ENCODE peak calls at places on chromosomes 5 and 9, in eight cellular contexts. One of them, this sample, is unnamed.

GRCh38 chr5:157744055-157745011 is 821 bp downstream of the LSM11 start:
- DNase-seq in WTC11: peak; percentile 24
- DNase-seq in stimulated activated CD8-positive, alpha-beta memory T cell treated with anti-CD3 and anti-CD28 coated beads, Interleukin-12 subunit alpha, Interleukin-12 subunit beta, amount 100 ng/mL, for 1 hour: no peak
- DNase-seq in NCI-H446: no peak
- DNase-seq in T-helper 1 cell: no peak
- DNase-seq in DND-41: peak; percentile 32
- DNase-seq in stimulated activated CD4-positive, alpha-beta T cell treated with anti-CD3 and anti-CD28 coated beads, Interleukin-15, amount 100 ng/mL, for 24 hours: peak; percentile 51
- DNase-seq in stimulated activated naive CD8-positive, alpha-beta T cell treated with anti-CD3 and anti-CD28 coated beads, Interleukin-15, Interleukin-2, amounts not matched to agents 100 U/mL and 50 U/mL, for 24 hours: peak; percentile 42
- DNase-seq in this sample: no peak

GRCh38 chr9:96317335-96317980 is 15.5 kb upstream of the HSD17B3 start:
- DNase-seq in WTC11: no peak
- DNase-seq in stimulated activated CD8-positive, alpha-beta memory T cell treated with anti-CD3 and anti-CD28 coated beads, Interleukin-12 subunit alpha, Interleukin-12 subunit beta, amount 100 ng/mL, for 1 hour: peak; percentile 22
- DNase-seq in NCI-H446: peak; percentile 2
- DNase-seq in T-helper 1 cell: peak; percentile 22
- DNase-seq in DND-41: peak; percentile 55
- DNase-seq in stimulated activated CD4-positive, alpha-beta T cell treated with anti-CD3 and anti-CD28 coated beads, Interleukin-15, amount 100 ng/mL, for 24 hours: peak; percentile 58
- DNase-seq in stimulated activated naive CD8-positive, alpha-beta T cell treated with anti-CD3 and anti-CD28 coated beads, Interleukin-15, Interleukin-2, amounts not matched to agents 100 U/mL and 50 U/mL, for 24 hours: peak; percentile 37
- DNase-seq in this sample: peak; percentile 66

GRCh38 chr9:23728736-23729135 is 97.3 kb downstream of the ELAVL2 start:
- DNase-seq in WTC11: no peak
- DNase-seq in stimulated activated CD8-positive, alpha-beta memory T cell treated with anti-CD3 and anti-CD28 coated beads, Interleukin-12 subunit alpha, Interleukin-12 subunit beta, amount 100 ng/mL, for 1 hour: no peak
- DNase-seq in NCI-H446: no peak
- DNase-seq in T-helper 1 cell: no peak
- DNase-seq in DND-41: no peak
- DNase-seq in stimulated activated CD4-positive, alpha-beta T cell treated with anti-CD3 and anti-CD28 coated beads, Interleukin-15, amount 100 ng/mL, for 24 hours: no peak
- DNase-seq in stimulated activated naive CD8-positive, alpha-beta T cell treated with anti-CD3 and anti-CD28 coated beads, Interleukin-15, Interleukin-2, amounts not matched to agents 100 U/mL and 50 U/mL, for 24 hours: no peak
- DNase-seq in this sample: no peak

GRCh38 chr5:14557203-14557725 is 24.3 kb upstream of the OTULINL start:
- DNase-seq in WTC11: no peak
- DNase-seq in stimulated activated CD8-positive, alpha-beta memory T cell treated with anti-CD3 and anti-CD28 coated beads, Interleukin-12 subunit alpha, Interleukin-12 subunit beta, amount 100 ng/mL, for 1 hour: no peak
- DNase-seq in NCI-H446: no peak
- DNase-seq in T-helper 1 cell: no peak
- DNase-seq in DND-41: no peak
- DNase-seq in stimulated activated CD4-positive, alpha-beta T cell treated with anti-CD3 and anti-CD28 coated beads, Interleukin-15, amount 100 ng/mL, for 24 hours: no peak
- DNase-seq in stimulated activated naive CD8-positive, alpha-beta T cell treated with anti-CD3 and anti-CD28 coated beads, Interleukin-15, Interleukin-2, amounts not matched to agents 100 U/mL and 50 U/mL, for 24 hours: no peak
- DNase-seq in this sample: no peak

GRCh38 chr9:135990468-135991429 is 29.6 kb upstream of the UBAC1 start:
- DNase-seq in WTC11: peak; percentile 64
- DNase-seq in stimulated activated CD8-positive, alpha-beta memory T cell treated with anti-CD3 and anti-CD28 coated beads, Interleukin-12 subunit alpha, Interleukin-12 subunit beta, amount 100 ng/mL, for 1 hour: no peak
- DNase-seq in NCI-H446: no peak
- DNase-seq in T-helper 1 cell: peak; percentile 53
- DNase-seq in DND-41: peak; percentile 26
- DNase-seq in stimulated activated CD4-positive, alpha-beta T cell treated with anti-CD3 and anti-CD28 coated beads, Interleukin-15, amount 100 ng/mL, for 24 hours: peak; percentile 50
- DNase-seq in stimulated activated naive CD8-positive, alpha-beta T cell treated with anti-CD3 and anti-CD28 coated beads, Interleukin-15, Interleukin-2, amounts not matched to agents 100 U/mL and 50 U/mL, for 24 hours: peak; percentile 56
- DNase-seq in this sample: no peak

GRCh38 chr9:72871685-72872084 is 81.2 kb downstream of the ALDH1A1 start:
- DNase-seq in WTC11: no peak
- DNase-seq in stimulated activated CD8-positive, alpha-beta memory T cell treated with anti-CD3 and anti-CD28 coated beads, Interleukin-12 subunit alpha, Interleukin-12 subunit beta, amount 100 ng/mL, for 1 hour: no peak
- DNase-seq in NCI-H446: no peak
- DNase-seq in T-helper 1 cell: no peak
- DNase-seq in DND-41: no peak
- DNase-seq in stimulated activated CD4-positive, alpha-beta T cell treated with anti-CD3 and anti-CD28 coated beads, Interleukin-15, amount 100 ng/mL, for 24 hours: no peak
- DNase-seq in stimulated activated naive CD8-positive, alpha-beta T cell treated with anti-CD3 and anti-CD28 coated beads, Interleukin-15, Interleukin-2, amounts not matched to agents 100 U/mL and 50 U/mL, for 24 hours: no peak
- DNase-seq in this sample: no peak

GRCh38 chr9:114034663-114035062 is 43.4 kb downstream of the AMBP start:
- DNase-seq in WTC11: no peak
- DNase-seq in stimulated activated CD8-positive, alpha-beta memory T cell treated with anti-CD3 and anti-CD28 coated beads, Interleukin-12 subunit alpha, Interleukin-12 subunit beta, amount 100 ng/mL, for 1 hour: no peak
- DNase-seq in NCI-H446: peak; percentile 31
- DNase-seq in T-helper 1 cell: no peak
- DNase-seq in DND-41: no peak
- DNase-seq in stimulated activated CD4-positive, alpha-beta T cell treated with anti-CD3 and anti-CD28 coated beads, Interleukin-15, amount 100 ng/mL, for 24 hours: no peak
- DNase-seq in stimulated activated naive CD8-positive, alpha-beta T cell treated with anti-CD3 and anti-CD28 coated beads, Interleukin-15, Interleukin-2, amounts not matched to agents 100 U/mL and 50 U/mL, for 24 hours: no peak
- DNase-seq in this sample: no peak

GRCh38 chr5:104611419-104611818 is 1048.8 kb upstream of the NUDT12 start:
- DNase-seq in WTC11: no peak
- DNase-seq in stimulated activated CD8-positive, alpha-beta memory T cell treated with anti-CD3 and anti-CD28 coated beads, Interleukin-12 subunit alpha, Interleukin-12 subunit beta, amount 100 ng/mL, for 1 hour: no peak
- DNase-seq in NCI-H446: peak; percentile 65
- DNase-seq in T-helper 1 cell: no peak
- DNase-seq in DND-41: no peak
- DNase-seq in stimulated activated CD4-positive, alpha-beta T cell treated with anti-CD3 and anti-CD28 coated beads, Interleukin-15, amount 100 ng/mL, for 24 hours: no peak
- DNase-seq in stimulated activated naive CD8-positive, alpha-beta T cell treated with anti-CD3 and anti-CD28 coated beads, Interleukin-15, Interleukin-2, amounts not matched to agents 100 U/mL and 50 U/mL, for 24 hours: no peak
- DNase-seq in this sample: no peak

GRCh38 chr5:139814704-139815280 is 19.2 kb downstream of the PSD2 start:
- DNase-seq in WTC11: no peak
- DNase-seq in stimulated activated CD8-positive, alpha-beta memory T cell treated with anti-CD3 and anti-CD28 coated beads, Interleukin-12 subunit alpha, Interleukin-12 subunit beta, amount 100 ng/mL, for 1 hour: no peak
- DNase-seq in NCI-H446: no peak
- DNase-seq in T-helper 1 cell: no peak
- DNase-seq in DND-41: no peak
- DNase-seq in stimulated activated CD4-positive, alpha-beta T cell treated with anti-CD3 and anti-CD28 coated beads, Interleukin-15, amount 100 ng/mL, for 24 hours: no peak
- DNase-seq in stimulated activated naive CD8-positive, alpha-beta T cell treated with anti-CD3 and anti-CD28 coated beads, Interleukin-15, Interleukin-2, amounts not matched to agents 100 U/mL and 50 U/mL, for 24 hours: no peak
- DNase-seq in this sample: no peak

GRCh38 chr9:98706651-98707103 is 2.1 kb downstream of the GABBR2 start:
- DNase-seq in WTC11: no peak
- DNase-seq in stimulated activated CD8-positive, alpha-beta memory T cell treated with anti-CD3 and anti-CD28 coated beads, Interleukin-12 subunit alpha, Interleukin-12 subunit beta, amount 100 ng/mL, for 1 hour: no peak
- DNase-seq in NCI-H446: no peak
- DNase-seq in T-helper 1 cell: no peak
- DNase-seq in DND-41: no peak
- DNase-seq in stimulated activated CD4-positive, alpha-beta T cell treated with anti-CD3 and anti-CD28 coated beads, Interleukin-15, amount 100 ng/mL, for 24 hours: no peak
- DNase-seq in stimulated activated naive CD8-positive, alpha-beta T cell treated with anti-CD3 and anti-CD28 coated beads, Interleukin-15, Interleukin-2, amounts not matched to agents 100 U/mL and 50 U/mL, for 24 hours: no peak
- DNase-seq in this sample: no peak

GRCh38 chr9:22342489-22343217 is 104.0 kb upstream of the DMRTA1 start:
- DNase-seq in WTC11: no peak
- DNase-seq in stimulated activated CD8-positive, alpha-beta memory T cell treated with anti-CD3 and anti-CD28 coated beads, Interleukin-12 subunit alpha, Interleukin-12 subunit beta, amount 100 ng/mL, for 1 hour: no peak
- DNase-seq in NCI-H446: peak; percentile 94
- DNase-seq in T-helper 1 cell: no peak
- DNase-seq in DND-41: no peak
- DNase-seq in stimulated activated CD4-positive, alpha-beta T cell treated with anti-CD3 and anti-CD28 coated beads, Interleukin-15, amount 100 ng/mL, for 24 hours: no peak
- DNase-seq in stimulated activated naive CD8-positive, alpha-beta T cell treated with anti-CD3 and anti-CD28 coated beads, Interleukin-15, Interleukin-2, amounts not matched to agents 100 U/mL and 50 U/mL, for 24 hours: no peak
- DNase-seq in this sample: no peak

GRCh38 chr5:135490245-135491037 is 38.3 kb upstream of the TIFAB start:
- DNase-seq in WTC11: peak; percentile 38
- DNase-seq in stimulated activated CD8-positive, alpha-beta memory T cell treated with anti-CD3 and anti-CD28 coated beads, Interleukin-12 subunit alpha, Interleukin-12 subunit beta, amount 100 ng/mL, for 1 hour: no peak
- DNase-seq in NCI-H446: no peak
- DNase-seq in T-helper 1 cell: no peak
- DNase-seq in DND-41: no peak
- DNase-seq in stimulated activated CD4-positive, alpha-beta T cell treated with anti-CD3 and anti-CD28 coated beads, Interleukin-15, amount 100 ng/mL, for 24 hours: no peak
- DNase-seq in stimulated activated naive CD8-positive, alpha-beta T cell treated with anti-CD3 and anti-CD28 coated beads, Interleukin-15, Interleukin-2, amounts not matched to agents 100 U/mL and 50 U/mL, for 24 hours: no peak
- DNase-seq in this sample: peak; percentile 75

GRCh38 chr9:20599195-20599594 is 23.1 kb downstream of the MLLT3 start:
- DNase-seq in WTC11: no peak
- DNase-seq in stimulated activated CD8-positive, alpha-beta memory T cell treated with anti-CD3 and anti-CD28 coated beads, Interleukin-12 subunit alpha, Interleukin-12 subunit beta, amount 100 ng/mL, for 1 hour: no peak
- DNase-seq in NCI-H446: no peak
- DNase-seq in T-helper 1 cell: no peak
- DNase-seq in DND-41: no peak
- DNase-seq in stimulated activated CD4-positive, alpha-beta T cell treated with anti-CD3 and anti-CD28 coated beads, Interleukin-15, amount 100 ng/mL, for 24 hours: no peak
- DNase-seq in stimulated activated naive CD8-positive, alpha-beta T cell treated with anti-CD3 and anti-CD28 coated beads, Interleukin-15, Interleukin-2, amounts not matched to agents 100 U/mL and 50 U/mL, for 24 hours: no peak
- DNase-seq in this sample: no peak

GRCh38 chr9:121640486-121641227 is 10.8 kb upstream of the DAB2IP start:
- DNase-seq in WTC11: no peak
- DNase-seq in stimulated activated CD8-positive, alpha-beta memory T cell treated with anti-CD3 and anti-CD28 coated beads, Interleukin-12 subunit alpha, Interleukin-12 subunit beta, amount 100 ng/mL, for 1 hour: no peak
- DNase-seq in NCI-H446: no peak
- DNase-seq in T-helper 1 cell: no peak
- DNase-seq in DND-41: no peak
- DNase-seq in stimulated activated CD4-positive, alpha-beta T cell treated with anti-CD3 and anti-CD28 coated beads, Interleukin-15, amount 100 ng/mL, for 24 hours: no peak
- DNase-seq in stimulated activated naive CD8-positive, alpha-beta T cell treated with anti-CD3 and anti-CD28 coated beads, Interleukin-15, Interleukin-2, amounts not matched to agents 100 U/mL and 50 U/mL, for 24 hours: no peak
- DNase-seq in this sample: no peak

GRCh38 chr5:8633706-8634105 is 764.8 kb downstream of the MTRR start:
- DNase-seq in WTC11: no peak
- DNase-seq in stimulated activated CD8-positive, alpha-beta memory T cell treated with anti-CD3 and anti-CD28 coated beads, Interleukin-12 subunit alpha, Interleukin-12 subunit beta, amount 100 ng/mL, for 1 hour: no peak
- DNase-seq in NCI-H446: no peak
- DNase-seq in T-helper 1 cell: no peak
- DNase-seq in DND-41: no peak
- DNase-seq in stimulated activated CD4-positive, alpha-beta T cell treated with anti-CD3 and anti-CD28 coated beads, Interleukin-15, amount 100 ng/mL, for 24 hours: no peak
- DNase-seq in stimulated activated naive CD8-positive, alpha-beta T cell treated with anti-CD3 and anti-CD28 coated beads, Interleukin-15, Interleukin-2, amounts not matched to agents 100 U/mL and 50 U/mL, for 24 hours: no peak
- DNase-seq in this sample: no peak

GRCh38 chr5:178277346-178277745 is 44.7 kb upstream of the PHYKPL start:
- DNase-seq in WTC11: no peak
- DNase-seq in stimulated activated CD8-positive, alpha-beta memory T cell treated with anti-CD3 and anti-CD28 coated beads, Interleukin-12 subunit alpha, Interleukin-12 subunit beta, amount 100 ng/mL, for 1 hour: no peak
- DNase-seq in NCI-H446: no peak
- DNase-seq in T-helper 1 cell: no peak
- DNase-seq in DND-41: no peak
- DNase-seq in stimulated activated CD4-positive, alpha-beta T cell treated with anti-CD3 and anti-CD28 coated beads, Interleukin-15, amount 100 ng/mL, for 24 hours: no peak
- DNase-seq in stimulated activated naive CD8-positive, alpha-beta T cell treated with anti-CD3 and anti-CD28 coated beads, Interleukin-15, Interleukin-2, amounts not matched to agents 100 U/mL and 50 U/mL, for 24 hours: no peak
- DNase-seq in this sample: no peak

GRCh38 chr5:149442563-149443182 is 63.6 kb upstream of the IL17B start:
- DNase-seq in WTC11: peak; percentile 95
- DNase-seq in stimulated activated CD8-positive, alpha-beta memory T cell treated with anti-CD3 and anti-CD28 coated beads, Interleukin-12 subunit alpha, Interleukin-12 subunit beta, amount 100 ng/mL, for 1 hour: peak; percentile 55
- DNase-seq in NCI-H446: no peak
- DNase-seq in T-helper 1 cell: peak; percentile 46
- DNase-seq in DND-41: peak; percentile 73
- DNase-seq in stimulated activated CD4-positive, alpha-beta T cell treated with anti-CD3 and anti-CD28 coated beads, Interleukin-15, amount 100 ng/mL, for 24 hours: peak; percentile 85
- DNase-seq in stimulated activated naive CD8-positive, alpha-beta T cell treated with anti-CD3 and anti-CD28 coated beads, Interleukin-15, Interleukin-2, amounts not matched to agents 100 U/mL and 50 U/mL, for 24 hours: peak; percentile 85
- DNase-seq in this sample: peak; percentile 61

GRCh38 chr9:95381243-95381642 is 63.7 kb upstream of the FANCC start:
- DNase-seq in WTC11: no peak
- DNase-seq in stimulated activated CD8-positive, alpha-beta memory T cell treated with anti-CD3 and anti-CD28 coated beads, Interleukin-12 subunit alpha, Interleukin-12 subunit beta, amount 100 ng/mL, for 1 hour: no peak
- DNase-seq in NCI-H446: no peak
- DNase-seq in T-helper 1 cell: no peak
- DNase-seq in DND-41: no peak
- DNase-seq in stimulated activated CD4-positive, alpha-beta T cell treated with anti-CD3 and anti-CD28 coated beads, Interleukin-15, amount 100 ng/mL, for 24 hours: no peak
- DNase-seq in stimulated activated naive CD8-positive, alpha-beta T cell treated with anti-CD3 and anti-CD28 coated beads, Interleukin-15, Interleukin-2, amounts not matched to agents 100 U/mL and 50 U/mL, for 24 hours: no peak
- DNase-seq in this sample: peak; percentile 22

GRCh38 chr9:126833710-126834345 is 26.6 kb upstream of the ZBTB34 start:
- DNase-seq in WTC11: no peak
- DNase-seq in stimulated activated CD8-positive, alpha-beta memory T cell treated with anti-CD3 and anti-CD28 coated beads, Interleukin-12 subunit alpha, Interleukin-12 subunit beta, amount 100 ng/mL, for 1 hour: no peak
- DNase-seq in NCI-H446: no peak
- DNase-seq in T-helper 1 cell: no peak
- DNase-seq in DND-41: no peak
- DNase-seq in stimulated activated CD4-positive, alpha-beta T cell treated with anti-CD3 and anti-CD28 coated beads, Interleukin-15, amount 100 ng/mL, for 24 hours: no peak
- DNase-seq in stimulated activated naive CD8-positive, alpha-beta T cell treated with anti-CD3 and anti-CD28 coated beads, Interleukin-15, Interleukin-2, amounts not matched to agents 100 U/mL and 50 U/mL, for 24 hours: no peak
- DNase-seq in this sample: no peak

GRCh38 chr5:119336262-119336661 is 19.6 kb upstream of the TNFAIP8 start:
- DNase-seq in WTC11: no peak
- DNase-seq in stimulated activated CD8-positive, alpha-beta memory T cell treated with anti-CD3 and anti-CD28 coated beads, Interleukin-12 subunit alpha, Interleukin-12 subunit beta, amount 100 ng/mL, for 1 hour: no peak
- DNase-seq in NCI-H446: no peak
- DNase-seq in T-helper 1 cell: no peak
- DNase-seq in DND-41: peak; percentile 66
- DNase-seq in stimulated activated CD4-positive, alpha-beta T cell treated with anti-CD3 and anti-CD28 coated beads, Interleukin-15, amount 100 ng/mL, for 24 hours: no peak
- DNase-seq in stimulated activated naive CD8-positive, alpha-beta T cell treated with anti-CD3 and anti-CD28 coated beads, Interleukin-15, Interleukin-2, amounts not matched to agents 100 U/mL and 50 U/mL, for 24 hours: no peak
- DNase-seq in this sample: no peak

GRCh38 chr9:95107001-95107749 is 210.3 kb downstream of the FANCC start:
- DNase-seq in WTC11: no peak
- DNase-seq in stimulated activated CD8-positive, alpha-beta memory T cell treated with anti-CD3 and anti-CD28 coated beads, Interleukin-12 subunit alpha, Interleukin-12 subunit beta, amount 100 ng/mL, for 1 hour: no peak
- DNase-seq in NCI-H446: no peak
- DNase-seq in T-helper 1 cell: no peak
- DNase-seq in DND-41: no peak
- DNase-seq in stimulated activated CD4-positive, alpha-beta T cell treated with anti-CD3 and anti-CD28 coated beads, Interleukin-15, amount 100 ng/mL, for 24 hours: no peak
- DNase-seq in stimulated activated naive CD8-positive, alpha-beta T cell treated with anti-CD3 and anti-CD28 coated beads, Interleukin-15, Interleukin-2, amounts not matched to agents 100 U/mL and 50 U/mL, for 24 hours: no peak
- DNase-seq in this sample: no peak

GRCh38 chr5:79143684-79144379 is 32.2 kb downstream of the BHMT start:
- DNase-seq in WTC11: no peak
- DNase-seq in stimulated activated CD8-positive, alpha-beta memory T cell treated with anti-CD3 and anti-CD28 coated beads, Interleukin-12 subunit alpha, Interleukin-12 subunit beta, amount 100 ng/mL, for 1 hour: no peak
- DNase-seq in NCI-H446: no peak
- DNase-seq in T-helper 1 cell: no peak
- DNase-seq in DND-41: no peak
- DNase-seq in stimulated activated CD4-positive, alpha-beta T cell treated with anti-CD3 and anti-CD28 coated beads, Interleukin-15, amount 100 ng/mL, for 24 hours: no peak
- DNase-seq in stimulated activated naive CD8-positive, alpha-beta T cell treated with anti-CD3 and anti-CD28 coated beads, Interleukin-15, Interleukin-2, amounts not matched to agents 100 U/mL and 50 U/mL, for 24 hours: no peak
- DNase-seq in this sample: no peak

GRCh38 chr9:30575691-30576090 is 1808.8 kb upstream of the ACO1 start:
- DNase-seq in WTC11: no peak
- DNase-seq in stimulated activated CD8-positive, alpha-beta memory T cell treated with anti-CD3 and anti-CD28 coated beads, Interleukin-12 subunit alpha, Interleukin-12 subunit beta, amount 100 ng/mL, for 1 hour: no peak
- DNase-seq in NCI-H446: no peak
- DNase-seq in T-helper 1 cell: no peak
- DNase-seq in DND-41: no peak
- DNase-seq in stimulated activated CD4-positive, alpha-beta T cell treated with anti-CD3 and anti-CD28 coated beads, Interleukin-15, amount 100 ng/mL, for 24 hours: no peak
- DNase-seq in stimulated activated naive CD8-positive, alpha-beta T cell treated with anti-CD3 and anti-CD28 coated beads, Interleukin-15, Interleukin-2, amounts not matched to agents 100 U/mL and 50 U/mL, for 24 hours: no peak
- DNase-seq in this sample: no peak

GRCh38 chr5:40436535-40437237 is 243.0 kb upstream of the PTGER4 start:
- DNase-seq in WTC11: no peak
- DNase-seq in stimulated activated CD8-positive, alpha-beta memory T cell treated with anti-CD3 and anti-CD28 coated beads, Interleukin-12 subunit alpha, Interleukin-12 subunit beta, amount 100 ng/mL, for 1 hour: no peak
- DNase-seq in NCI-H446: no peak
- DNase-seq in T-helper 1 cell: peak; percentile 24
- DNase-seq in DND-41: no peak
- DNase-seq in stimulated activated CD4-positive, alpha-beta T cell treated with anti-CD3 and anti-CD28 coated beads, Interleukin-15, amount 100 ng/mL, for 24 hours: peak; percentile 55
- DNase-seq in stimulated activated naive CD8-positive, alpha-beta T cell treated with anti-CD3 and anti-CD28 coated beads, Interleukin-15, Interleukin-2, amounts not matched to agents 100 U/mL and 50 U/mL, for 24 hours: peak; percentile 20
- DNase-seq in this sample: no peak